ENCODE peak calls at places on chromosomes 5 and 9, in ten cellular contexts. K is RWPE1, W is activated T-cell treated with anti-CD3 and anti-CD28 coated beads for 1 hour, G is ELR, R is NCI-H2171 treated with DMSO at 0.1 percent for 48 hours, A is H54, X is upper lobe of right lung, S is iris pigment epithelial cell, B is lower leg skin, V is adipocyte. Y is an unnamed sample.

GRCh38 chr5:168177831-168178450 is 113.5 kb upstream of the WWC1 start:
- DNase-seq in S (no peak), X (no peak), B (no peak), V (no peak), W (no peak), G (no peak), R (peak; percentile 29), K (no peak), A (no peak), Y (no peak)

GRCh38 chr9:76298497-76299144 is 95.6 kb downstream of the RFK start:
- DNase-seq in S (no peak), R (peak; percentile 14), V (peak; percentile 68), K (peak; percentile 33), X (no peak), G (no peak), B (no peak), W (no peak), A (no peak), Y (no peak)

GRCh38 chr9:35813434-35814105 is 1.3 kb downstream of the HINT2 start:
- DNase-seq in V (peak; percentile 50), W (no peak), B (no peak), X (no peak), R (peak; percentile 2), G (peak; percentile 81), S (peak; percentile 43), K (peak; percentile 45), A (no peak), Y (peak; percentile 50)

GRCh38 chr9:116208417-116209232 is 55.0 kb downstream of the PAPPA start:
- DNase-seq in A (no peak), R (peak; percentile 57), S (peak; percentile 66), V (peak; percentile 67), K (no peak), W (no peak), G (peak; percentile 74), X (no peak), B (no peak), Y (peak; percentile 56)

GRCh38 chr9:18359335-18359734 is 114.6 kb upstream of the ADAMTSL1 start:
- DNase-seq in A (no peak), R (no peak), G (peak; percentile 79), K (no peak), W (no peak), S (peak; percentile 74), B (no peak), V (peak; percentile 42), X (no peak), Y (peak; percentile 64)

GRCh38 chr5:158590936-158591863 is 508.5 kb downstream of the EBF1 start:
- DNase-seq in V (peak; percentile 74), W (no peak), G (peak; percentile 6), R (peak; percentile 19), S (peak; percentile 57), B (no peak), X (no peak), K (peak; percentile 37), A (no peak), Y (peak; percentile 67)

GRCh38 chr5:73637565-73637964 is 11.6 kb downstream of the ARHGEF28 start:
- DNase-seq in G (no peak), B (no peak), V (no peak), K (no peak), W (no peak), X (no peak), R (peak; percentile 28), A (no peak), S (no peak), Y (no peak)

GRCh38 chr9:126337690-126338426 is 11.2 kb downstream of the MVB12B start:
- DNase-seq in V (no peak), G (no peak), R (no peak), S (no peak), B (peak; percentile 72), W (no peak), A (no peak), X (no peak), K (no peak), Y (no peak)

GRCh38 chr9:34650816-34651215 is 1.2 kb upstream of the IL11RA start:
- DNase-seq in X (no peak), K (no peak), B (no peak), A (no peak), W (no peak), S (peak; percentile 50), V (peak; percentile 20), R (no peak), G (no peak), Y (no peak)

GRCh38 chr5:14708551-14708950 is 44.0 kb downstream of the OTULIN start:
- DNase-seq in K (no peak), S (no peak), G (no peak), V (no peak), A (no peak), W (no peak), B (peak; percentile 18), R (no peak), X (no peak), Y (no peak)

GRCh38 chr9:35729700-35730485 is 2.1 kb downstream of the TLN1 start:
- DNase-seq in R (peak; percentile 1), X (peak; percentile 80), S (peak; percentile 85), B (no peak), A (peak; percentile 86), W (no peak), G (peak; percentile 96), K (peak; percentile 81), V (peak; percentile 90), Y (peak; percentile 94)

GRCh38 chr9:5554254-5554653 is 43.9 kb downstream of the PDCD1LG2 start:
- DNase-seq in R (no peak), X (no peak), B (no peak), S (no peak), G (peak; percentile 36), W (no peak), K (no peak), V (no peak), A (no peak), Y (peak; percentile 35)

GRCh38 chr5:91928751-91929521 is 545.8 kb upstream of the ARRDC3 start:
- DNase-seq in G (peak; percentile 50), W (no peak), K (peak; percentile 30), S (peak; percentile 23), X (no peak), A (peak; percentile 2), R (peak; percentile 37), B (no peak), V (peak; percentile 82), Y (peak; percentile 10)

GRCh38 chr5:65108786-65109743 is 340.3 kb downstream of the CWC27 start:
- DNase-seq in V (no peak), W (no peak), G (peak; percentile 74), B (no peak), A (no peak), K (no peak), S (peak; percentile 68), R (no peak), X (no peak), Y (peak; percentile 76)

GRCh38 chr9:113921366-113921765 is 45.3 kb downstream of the ZNF618 start:
- DNase-seq in W (no peak), B (no peak), V (no peak), R (no peak), S (peak; percentile 14), G (no peak), A (no peak), K (no peak), X (no peak), Y (no peak)

GRCh38 chr5:54296386-54296785 is 14.0 kb downstream of the ARL15 start:
- DNase-seq in R (peak; percentile 18), G (no peak), A (no peak), W (no peak), K (no peak), V (no peak), S (no peak), B (no peak), X (peak; percentile 65), Y (no peak)

GRCh38 chr5:90134892-90135291 is 274.7 kb downstream of the CETN3 start:
- DNase-seq in V (peak; percentile 54), X (no peak), K (no peak), S (peak; percentile 94), G (peak; percentile 18), B (peak; percentile 86), A (no peak), W (no peak), R (no peak), Y (no peak)

GRCh38 chr9:87827341-87827740 is 55.3 kb upstream of the SPATA31E1 start:
- DNase-seq in R (no peak), S (no peak), W (no peak), X (no peak), K (no peak), V (no peak), B (no peak), G (peak; percentile 13), A (no peak), Y (peak; percentile 21)

GRCh38 chr9:82466616-82467251 is 478.2 kb downstream of the SPATA31D1 start:
- DNase-seq in A (no peak), V (no peak), W (no peak), G (no peak), X (no peak), R (no peak), B (no peak), S (peak; percentile 25), K (no peak), Y (no peak)

GRCh38 chr5:31774779-31775178 is 135.8 kb downstream of the PDZD2 start:
- DNase-seq in V (no peak), K (no peak), X (no peak), G (no peak), A (no peak), B (no peak), W (no peak), R (no peak), S (no peak), Y (no peak)

GRCh38 chr5:16061163-16061562 is 118.4 kb downstream of the MARCHF11 start:
- DNase-seq in X (no peak), G (no peak), A (no peak), B (no peak), K (no peak), S (no peak), V (no peak), R (no peak), W (no peak), Y (no peak)

GRCh38 chr9:30967484-30967883 is 1417.0 kb upstream of the ACO1 start:
- DNase-seq in G (no peak), X (no peak), R (no peak), W (no peak), A (no peak), K (peak; percentile 11), V (no peak), S (no peak), B (no peak), Y (no peak)

GRCh38 chr9:133113928-133114351 is 7.1 kb downstream of the RALGDS start:
- DNase-seq in A (no peak), V (peak; percentile 40), W (no peak), G (no peak), X (peak; percentile 76), B (peak; percentile 86), K (no peak), R (peak; percentile 79), S (no peak), Y (peak; percentile 12)

GRCh38 chr5:149489605-149490037 is 61.6 kb downstream of the CSNK1A1 start:
- DNase-seq in X (no peak), R (no peak), G (no peak), A (no peak), V (no peak), S (no peak), B (no peak), W (no peak), K (no peak), Y (no peak)

GRCh38 chr5:65674749-65675148 is 47.2 kb downstream of the SGTB start:
- DNase-seq in K (no peak), R (no peak), G (peak; percentile 8), B (no peak), W (no peak), V (peak; percentile 3), X (no peak), A (no peak), S (peak; percentile 70), Y (peak; percentile 6)

GRCh38 chr9:71552480-71552879 is 215.8 kb downstream of the CEMIP2 start:
- DNase-seq in X (no peak), R (peak; percentile 92), A (no peak), W (no peak), V (no peak), B (no peak), K (no peak), G (no peak), S (no peak), Y (no peak)

GRCh38 chr9:128636556-128637530 is 19.8 kb downstream of the DYNC2I2 start:
- DNase-seq in K (no peak), S (no peak), G (no peak), X (no peak), B (peak; percentile 87), W (no peak), A (no peak), V (no peak), R (no peak), Y (no peak)

GRCh38 chr5:134133213-134133994 is 18.9 kb downstream of the TCF7 start:
- DNase-seq in R (no peak), V (no peak), X (peak; percentile 53), G (no peak), B (peak; percentile 76), A (no peak), K (no peak), W (no peak), S (no peak), Y (no peak)

Y was measured in EL.